ENCODE peak calls at places on chromosomes 11 and 22, in eight cellular contexts. One of them, this sample, is unnamed.
A peak's percentile ranks its signal among the peaks of the same experiment; 100 is the strongest.

GRCh38 chr22:26800858-26801257 is 143.5 kb downstream of the MIAT start:
- DNase-seq in choroid plexus epithelial cell: peak; percentile 16
- DNase-seq in MM.1S: no peak
- DNase-seq in gastrocnemius medialis: no peak
- DNase-seq in BE2C: no peak
- DNase-seq in left lung: no peak
- DNase-seq in esophagus squamous epithelium: no peak
- DNase-seq in AG04449: no peak
- DNase-seq in this sample: no peak

GRCh38 chr22:42943981-42944380 is 71.0 kb downstream of the PACSIN2 start:
- DNase-seq in left lung: no peak
- DNase-seq in gastrocnemius medialis: no peak
- DNase-seq in choroid plexus epithelial cell: no peak
- DNase-seq in BE2C: no peak
- DNase-seq in esophagus squamous epithelium: no peak
- DNase-seq in MM.1S: no peak
- DNase-seq in AG04449: no peak
- DNase-seq in this sample: no peak

GRCh38 chr11:71927813-71928738 is at the start of gene XNDC1N:
- DNase-seq in left lung: peak; percentile 81
- DNase-seq in MM.1S: peak; percentile 89
- DNase-seq in AG04449: no peak
- DNase-seq in gastrocnemius medialis: peak; percentile 69
- DNase-seq in choroid plexus epithelial cell: peak; percentile 93
- DNase-seq in BE2C: peak; percentile 83
- DNase-seq in esophagus squamous epithelium: no peak
- DNase-seq in this sample: peak; percentile 71

GRCh38 chr11:11587122-11587521 is 34.7 kb downstream of the GALNT18 start:
- DNase-seq in choroid plexus epithelial cell: no peak
- DNase-seq in BE2C: no peak
- DNase-seq in left lung: no peak
- DNase-seq in AG04449: no peak
- DNase-seq in MM.1S: no peak
- DNase-seq in gastrocnemius medialis: no peak
- DNase-seq in esophagus squamous epithelium: no peak
- DNase-seq in this sample: no peak

GRCh38 chr22:37206118-37206840 is 6.0 kb downstream of the SSTR3 start:
- DNase-seq in BE2C: no peak
- DNase-seq in left lung: no peak
- DNase-seq in MM.1S: no peak
- DNase-seq in esophagus squamous epithelium: no peak
- DNase-seq in choroid plexus epithelial cell: no peak
- DNase-seq in gastrocnemius medialis: no peak
- DNase-seq in AG04449: no peak
- DNase-seq in this sample: no peak

GRCh38 chr11:12497431-12497830 is 120.1 kb downstream of the PARVA start:
- DNase-seq in MM.1S: no peak
- DNase-seq in esophagus squamous epithelium: no peak
- DNase-seq in BE2C: no peak
- DNase-seq in gastrocnemius medialis: no peak
- DNase-seq in AG04449: no peak
- DNase-seq in left lung: no peak
- DNase-seq in choroid plexus epithelial cell: no peak
- DNase-seq in this sample: no peak

GRCh38 chr11:102147632-102148031 is 37.4 kb downstream of the YAP1 start:
- DNase-seq in left lung: no peak
- DNase-seq in MM.1S: no peak
- DNase-seq in gastrocnemius medialis: no peak
- DNase-seq in esophagus squamous epithelium: no peak
- DNase-seq in AG04449: no peak
- DNase-seq in choroid plexus epithelial cell: no peak
- DNase-seq in BE2C: no peak
- DNase-seq in this sample: no peak

GRCh38 chr11:6437993-6438392 is 2.8 kb downstream of the HPX start:
- DNase-seq in left lung: no peak
- DNase-seq in esophagus squamous epithelium: no peak
- DNase-seq in AG04449: no peak
- DNase-seq in gastrocnemius medialis: no peak
- DNase-seq in BE2C: no peak
- DNase-seq in MM.1S: no peak
- DNase-seq in choroid plexus epithelial cell: no peak
- DNase-seq in this sample: no peak

GRCh38 chr11:20337526-20338154 is 25.9 kb upstream of the HTATIP2 start:
- DNase-seq in MM.1S: peak; percentile 57
- DNase-seq in BE2C: peak; percentile 39
- DNase-seq in esophagus squamous epithelium: no peak
- DNase-seq in gastrocnemius medialis: no peak
- DNase-seq in choroid plexus epithelial cell: peak; percentile 64
- DNase-seq in AG04449: no peak
- DNase-seq in left lung: no peak
- DNase-seq in this sample: no peak

GRCh38 chr22:43389227-43389836 is 22.5 kb upstream of the MPPED1 start:
- DNase-seq in left lung: peak; percentile 14
- DNase-seq in esophagus squamous epithelium: no peak
- DNase-seq in BE2C: no peak
- DNase-seq in choroid plexus epithelial cell: no peak
- DNase-seq in gastrocnemius medialis: no peak
- DNase-seq in MM.1S: no peak
- DNase-seq in AG04449: no peak
- DNase-seq in this sample: no peak

GRCh38 chr11:44709281-44709562 is 17.5 kb upstream of the TSPAN18 start:
- DNase-seq in gastrocnemius medialis: no peak
- DNase-seq in left lung: no peak
- DNase-seq in choroid plexus epithelial cell: no peak
- DNase-seq in BE2C: no peak
- DNase-seq in esophagus squamous epithelium: no peak
- DNase-seq in AG04449: no peak
- DNase-seq in MM.1S: no peak
- DNase-seq in this sample: no peak

DNA sequence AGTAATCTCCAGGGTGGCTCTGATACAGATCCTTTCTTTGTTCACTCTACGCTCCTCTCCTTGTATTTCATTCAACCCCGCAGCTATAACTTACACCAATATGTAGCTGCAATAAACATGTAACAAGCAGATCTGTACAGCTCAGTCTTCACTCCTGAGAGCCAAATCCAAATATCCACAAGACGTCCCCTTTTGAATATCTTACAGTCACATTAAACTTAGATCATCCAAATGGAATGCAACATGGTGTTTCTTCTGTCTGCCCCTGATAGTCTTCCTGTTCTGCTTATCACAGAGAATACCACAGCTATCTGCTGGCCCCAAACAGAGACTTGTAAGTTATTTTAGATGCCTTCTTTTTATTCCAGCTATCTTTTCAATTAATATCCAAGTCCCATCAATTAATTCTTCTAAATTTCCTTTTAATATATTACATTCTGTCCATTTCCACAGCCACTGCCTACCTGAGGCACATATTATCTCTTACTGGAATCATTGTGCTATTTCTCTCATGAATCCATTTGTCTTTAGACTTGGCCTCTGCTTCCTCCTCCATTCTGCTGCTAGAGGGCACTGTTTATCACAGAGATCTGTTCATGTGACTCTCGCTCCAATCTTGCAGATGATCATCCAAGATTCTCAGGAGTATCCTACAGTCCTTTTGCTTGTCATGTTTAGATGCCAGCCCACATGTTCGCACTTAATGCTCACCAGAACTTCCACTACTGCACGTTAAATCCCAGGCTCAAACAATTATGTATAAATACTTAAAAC is 908.6 kb downstream of the NTM start:
- DNase-seq in left lung: no peak
- DNase-seq in MM.1S: peak; percentile 58
- DNase-seq in AG04449: no peak
- DNase-seq in gastrocnemius medialis: no peak
- DNase-seq in esophagus squamous epithelium: no peak
- DNase-seq in BE2C: no peak
- DNase-seq in choroid plexus epithelial cell: peak; percentile 69
- DNase-seq in this sample: peak; percentile 12
- TF ChIP-seq CTCF in left lung: peak; percentile 41
- TF ChIP-seq CTCF in MM.1S: peak; percentile 76
- TF ChIP-seq CTCF in AG04449: peak; percentile 57
- TF ChIP-seq CTCF in gastrocnemius medialis: peak; percentile 41
- TF ChIP-seq CTCF in esophagus squamous epithelium: no peak
- TF ChIP-seq CTCF in BE2C: no peak
- TF ChIP-seq CTCF in choroid plexus epithelial cell: peak; percentile 72
- TF ChIP-seq CTCF in this sample: peak; percentile 65

GRCh38 chr22:23045461-23045860 is 24.9 kb upstream of the GNAZ start:
- DNase-seq in AG04449: no peak
- DNase-seq in esophagus squamous epithelium: no peak
- DNase-seq in MM.1S: no peak
- DNase-seq in gastrocnemius medialis: no peak
- DNase-seq in BE2C: no peak
- DNase-seq in left lung: no peak
- DNase-seq in choroid plexus epithelial cell: no peak
- DNase-seq in this sample: no peak
- H3K4me3 ChIP-seq in AG04449: no peak overlapping the region
- H3K4me3 ChIP-seq in esophagus squamous epithelium: no peak overlapping the region
- H3K4me3 ChIP-seq in MM.1S: no peak overlapping the region
- H3K4me3 ChIP-seq in gastrocnemius medialis: no peak overlapping the region
- H3K4me3 ChIP-seq in BE2C: no peak overlapping the region
- H3K4me3 ChIP-seq in left lung: no peak overlapping the region
- H3K4me3 ChIP-seq in choroid plexus epithelial cell: no peak overlapping the region
- H3K4me3 ChIP-seq in this sample: no peak overlapping the region

GRCh38 chr11:32864555-32864954 is 28.1 kb upstream of the QSER1 start:
- DNase-seq in gastrocnemius medialis: no peak
- DNase-seq in esophagus squamous epithelium: no peak
- DNase-seq in choroid plexus epithelial cell: no peak
- DNase-seq in left lung: no peak
- DNase-seq in AG04449: no peak
- DNase-seq in MM.1S: no peak
- DNase-seq in BE2C: no peak
- DNase-seq in this sample: no peak

GRCh38 chr11:32861850-32862577 is 30.6 kb upstream of the QSER1 start:
- DNase-seq in MM.1S: no peak
- DNase-seq in BE2C: no peak
- DNase-seq in AG04449: no peak
- DNase-seq in gastrocnemius medialis: no peak
- DNase-seq in left lung: no peak
- DNase-seq in esophagus squamous epithelium: no peak
- DNase-seq in choroid plexus epithelial cell: no peak
- DNase-seq in this sample: no peak

DNA sequence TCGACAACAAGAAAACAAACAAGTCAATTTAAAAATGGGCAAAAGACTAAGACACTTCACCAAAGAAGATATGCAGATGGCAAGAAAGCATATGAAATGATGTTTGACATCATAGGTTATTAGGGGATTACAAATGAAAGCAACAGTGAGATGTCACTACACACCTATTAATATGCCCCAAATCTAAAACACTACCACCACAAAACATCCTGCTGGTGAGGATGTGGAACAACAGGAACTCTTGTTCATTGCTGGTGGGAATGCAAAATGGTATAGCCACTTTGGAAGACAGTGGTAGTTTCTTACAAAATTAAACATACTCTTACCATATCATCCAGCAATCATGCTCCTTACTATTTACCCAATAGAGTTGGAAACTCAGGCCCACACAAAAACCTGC is 29.0 kb downstream of the PRRG4 start:
- DNase-seq in gastrocnemius medialis: no peak
- DNase-seq in BE2C: no peak
- DNase-seq in AG04449: no peak
- DNase-seq in choroid plexus epithelial cell: peak; percentile 3
- DNase-seq in left lung: no peak
- DNase-seq in MM.1S: no peak
- DNase-seq in esophagus squamous epithelium: no peak
- DNase-seq in this sample: no peak
- TF ChIP-seq CTCF in gastrocnemius medialis: no peak
- TF ChIP-seq CTCF in BE2C: peak; percentile 10
- TF ChIP-seq CTCF in AG04449: no peak
- TF ChIP-seq CTCF in choroid plexus epithelial cell: peak; percentile 28
- TF ChIP-seq CTCF in left lung: no peak
- TF ChIP-seq CTCF in MM.1S: peak; percentile 16
- TF ChIP-seq CTCF in esophagus squamous epithelium: no peak
- TF ChIP-seq CTCF in this sample: peak; percentile 13

DNA sequence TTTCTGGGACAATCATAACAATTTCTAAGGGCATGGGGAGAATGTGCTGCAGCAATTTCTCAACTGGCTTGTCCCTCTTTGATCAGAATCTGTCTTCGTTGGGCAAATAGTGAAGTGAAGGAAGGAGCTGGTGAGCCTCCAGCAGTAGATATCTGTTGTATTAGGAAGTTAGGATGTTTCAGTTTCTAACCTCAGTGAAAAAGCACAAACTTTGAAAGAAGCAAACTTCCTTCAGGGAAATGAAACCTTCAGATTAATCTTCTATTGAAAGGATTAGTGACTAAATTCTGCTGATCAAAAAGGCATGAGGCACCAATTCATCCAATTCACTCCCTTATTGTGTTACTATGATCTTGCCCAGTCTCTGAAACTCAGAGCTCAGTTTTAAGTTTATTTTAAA is 24.3 kb downstream of the LMO2 start:
- DNase-seq in esophagus squamous epithelium: no peak
- DNase-seq in gastrocnemius medialis: no peak
- DNase-seq in choroid plexus epithelial cell: no peak
- DNase-seq in MM.1S: no peak
- DNase-seq in AG04449: no peak
- DNase-seq in left lung: no peak
- DNase-seq in BE2C: no peak
- DNase-seq in this sample: no peak
- H3K4me3 ChIP-seq in esophagus squamous epithelium: peak overlapping the region; percentile 53
- H3K4me3 ChIP-seq in gastrocnemius medialis: peak overlapping the region; percentile 81
- H3K4me3 ChIP-seq in choroid plexus epithelial cell: no peak overlapping the region
- H3K4me3 ChIP-seq in MM.1S: no peak overlapping the region
- H3K4me3 ChIP-seq in AG04449: no peak overlapping the region
- H3K4me3 ChIP-seq in left lung: peak overlapping the region; percentile 42
- H3K4me3 ChIP-seq in BE2C: no peak overlapping the region
- H3K4me3 ChIP-seq in this sample: no peak overlapping the region

DNA sequence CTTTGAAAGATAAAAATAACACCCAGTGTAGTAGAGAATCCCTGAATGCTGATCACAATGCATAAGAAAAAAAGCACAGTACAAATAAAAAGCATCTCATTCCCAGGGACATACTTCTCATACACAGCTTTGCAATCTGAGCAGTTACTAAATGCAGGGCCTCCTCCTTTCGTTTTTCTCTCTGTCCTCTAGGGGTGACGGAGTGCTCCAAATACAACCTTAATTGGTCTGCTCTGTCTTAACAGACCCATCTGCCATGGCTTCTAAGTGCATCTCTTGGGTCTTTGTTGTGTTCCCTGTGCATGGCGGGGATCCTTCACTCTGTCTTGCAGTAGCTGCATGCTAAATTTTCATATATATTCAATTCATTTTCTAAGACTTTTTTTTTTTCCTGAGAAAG is 1114.2 kb upstream of the RAG2 start:
- DNase-seq in AG04449: no peak
- DNase-seq in MM.1S: peak; percentile 24
- DNase-seq in BE2C: peak; percentile 3
- DNase-seq in left lung: no peak
- DNase-seq in gastrocnemius medialis: no peak
- DNase-seq in esophagus squamous epithelium: no peak
- DNase-seq in choroid plexus epithelial cell: peak; percentile 51
- DNase-seq in this sample: no peak
- TF ChIP-seq CTCF in AG04449: peak; percentile 8
- TF ChIP-seq CTCF in MM.1S: no peak
- TF ChIP-seq CTCF in BE2C: peak; percentile 17
- TF ChIP-seq CTCF in left lung: no peak
- TF ChIP-seq CTCF in gastrocnemius medialis: no peak
- TF ChIP-seq CTCF in esophagus squamous epithelium: no peak
- TF ChIP-seq CTCF in choroid plexus epithelial cell: peak; percentile 50
- TF ChIP-seq CTCF in this sample: no peak

DNA sequence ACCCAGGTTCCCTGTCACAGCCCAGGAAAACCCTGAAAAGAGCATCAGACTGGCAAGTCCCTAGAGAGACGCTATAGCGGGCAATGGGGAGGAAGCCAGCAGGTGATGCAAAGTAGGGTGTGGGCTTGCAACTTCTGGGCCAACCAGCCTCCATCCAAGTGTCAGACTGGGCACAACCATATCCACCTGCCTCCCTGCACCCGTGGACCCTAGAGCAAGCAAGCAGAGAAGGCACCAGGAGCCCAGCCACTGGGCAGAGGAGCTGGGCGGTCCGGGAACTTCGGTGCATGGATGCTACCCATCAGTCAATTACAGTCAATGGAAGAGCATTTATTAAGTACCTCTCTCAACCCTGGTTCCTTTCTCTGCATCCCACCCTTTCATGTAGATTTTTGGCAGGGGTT is 2.8 kb downstream of the NECTIN1 start:
- DNase-seq in esophagus squamous epithelium: no peak
- DNase-seq in choroid plexus epithelial cell: no peak
- DNase-seq in AG04449: no peak
- DNase-seq in MM.1S: no peak
- DNase-seq in BE2C: no peak
- DNase-seq in gastrocnemius medialis: no peak
- DNase-seq in left lung: no peak
- DNase-seq in this sample: no peak
- H3K4me3 ChIP-seq in esophagus squamous epithelium: peak overlapping the region; percentile 91
- H3K4me3 ChIP-seq in choroid plexus epithelial cell: no peak overlapping the region
- H3K4me3 ChIP-seq in AG04449: no peak overlapping the region
- H3K4me3 ChIP-seq in MM.1S: peak overlapping the region; percentile 86
- H3K4me3 ChIP-seq in BE2C: peak overlapping the region; percentile 99
- H3K4me3 ChIP-seq in gastrocnemius medialis: no peak overlapping the region
- H3K4me3 ChIP-seq in left lung: no peak overlapping the region
- H3K4me3 ChIP-seq in this sample: no peak overlapping the region